ENCODE peak calls at places on chromosomes 7 and 10, in six cellular contexts. U is naive thymus-derived CD4-positive, alpha-beta T cell; S is CD4-positive, alpha-beta T cell; X is ovary; P is cardiac muscle cell; C is colonic mucosa. E is an unnamed sample.

GRCh38 chr7:66403562-66403961 is 198.4 kb downstream of the TPST1 start:
- DNase-seq in U (no peak), P (no peak), S (no peak), C (no peak), X (no peak), E (no peak)

GRCh38 chr7:137878333-137878961 is 31.7 kb upstream of the DGKI start:
- DNase-seq in U (no peak), C (peak), P (peak), S (no peak), X (no peak), E (no peak)

GRCh38 chr10:125123363-125124113 is 36.8 kb downstream of the CTBP2 start:
- DNase-seq in P (peak), C (peak), X (peak), S (no peak), U (no peak), E (peak)

GRCh38 chr7:154231732-154232131 is 179.5 kb downstream of the DPP6 start:
- DNase-seq in C (no peak), S (no peak), X (no peak), U (no peak), P (no peak), E (no peak)

GRCh38 chr10:62992145-62992721 is 140.9 kb upstream of the NRBF2 start:
- DNase-seq in S (no peak), C (no peak), X (no peak), P (peak), U (no peak), E (peak)

GRCh38 chr10:77355844-77356243 is 281.8 kb downstream of the KCNMA1 start:
- DNase-seq in P (peak), X (no peak), C (no peak), S (no peak), U (no peak), E (peak)

GRCh38 chr7:23615331-23615730 is 18.1 kb downstream of the CCDC126 start:
- DNase-seq in P (peak), C (no peak), U (no peak), X (peak), S (no peak), E (no peak)

GRCh38 chr10:79149662-79150443 is 81.1 kb downstream of the ZMIZ1 start:
- DNase-seq in X (peak), C (peak), P (peak), S (peak), U (peak), E (no peak)

GRCh38 chr7:85023066-85023687 is 163.7 kb downstream of the SEMA3D start:
- DNase-seq in X (no peak), C (peak), S (no peak), P (peak), U (peak), E (no peak)

DNA sequence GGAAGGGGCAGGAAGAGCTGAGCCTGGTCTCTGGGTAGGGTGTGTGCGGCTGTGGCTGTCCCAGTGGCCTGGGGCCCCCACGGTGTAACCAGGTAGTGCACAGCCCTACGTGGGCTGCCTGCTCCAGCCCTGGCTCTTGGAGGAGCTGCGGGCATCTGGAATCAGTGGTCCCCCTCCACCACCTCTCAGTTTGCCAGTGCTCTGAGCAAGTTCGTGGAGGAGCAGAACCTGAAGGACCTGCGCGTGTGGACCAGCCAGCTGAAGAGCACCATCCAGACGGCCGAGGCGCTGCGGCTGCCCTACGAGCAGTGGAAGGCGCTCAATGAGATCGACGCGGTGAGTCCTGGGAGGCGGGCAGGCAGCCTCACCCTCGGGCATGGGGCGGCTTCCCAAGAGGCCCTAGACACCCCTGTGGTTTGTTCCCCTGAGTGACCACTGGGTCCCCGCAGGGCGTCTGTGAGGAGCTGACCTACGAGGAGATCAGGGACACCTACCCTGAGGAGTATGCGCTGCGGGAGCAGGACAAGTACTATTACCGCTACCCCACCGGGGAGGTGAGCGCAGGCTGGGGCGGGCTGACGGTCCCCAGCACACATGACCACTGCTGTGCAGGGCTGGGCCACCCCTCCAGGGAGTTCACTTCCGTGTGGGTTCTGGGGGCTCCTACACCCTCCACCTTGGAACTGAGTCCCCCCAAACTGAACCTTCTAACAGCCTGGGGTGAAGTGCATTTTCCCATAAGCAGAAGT is 18.6 kb downstream of the PFKFB3 start:
- DNase-seq in U (no peak), S (no peak), X (no peak), C (no peak), P (no peak), E (no peak)
- H3K27ac ChIP-seq in U (no peak), S (no peak), X (no peak), C (no peak), P (peak), E (no peak)

GRCh38 chr7:109699661-109700060 is 1130.0 kb downstream of the DNAJB9 start:
- DNase-seq in U (no peak), X (no peak), C (no peak), S (no peak), P (no peak), E (no peak)
- H3K27ac ChIP-seq in U (no peak), X (no peak), C (no peak), S (no peak), P (no peak), E (no peak)

GRCh38 chr7:26648429-26649015 is 215.9 kb downstream of the SKAP2 start:
- DNase-seq in X (no peak), S (no peak), U (no peak), P (peak), C (no peak), E (peak)

GRCh38 chr7:26653430-26653911 is 210.9 kb downstream of the SKAP2 start:
- DNase-seq in U (no peak), P (peak), S (no peak), C (peak), X (no peak), E (peak)

GRCh38 chr7:26650081-26650480 is 214.3 kb downstream of the SKAP2 start:
- DNase-seq in C (no peak), X (no peak), P (no peak), S (no peak), U (no peak), E (no peak)

GRCh38 chr7:26646666-26647065 is 217.7 kb downstream of the SKAP2 start:
- DNase-seq in X (no peak), P (peak), C (no peak), S (no peak), U (no peak), E (no peak)

GRCh38 chr7:26649388-26649787 is 215.0 kb downstream of the SKAP2 start:
- DNase-seq in P (no peak), X (no peak), C (no peak), U (no peak), S (no peak), E (no peak)
- H3K27ac ChIP-seq in P (no peak), X (no peak), C (no peak), U (no peak), S (no peak), E (no peak)

DNA sequence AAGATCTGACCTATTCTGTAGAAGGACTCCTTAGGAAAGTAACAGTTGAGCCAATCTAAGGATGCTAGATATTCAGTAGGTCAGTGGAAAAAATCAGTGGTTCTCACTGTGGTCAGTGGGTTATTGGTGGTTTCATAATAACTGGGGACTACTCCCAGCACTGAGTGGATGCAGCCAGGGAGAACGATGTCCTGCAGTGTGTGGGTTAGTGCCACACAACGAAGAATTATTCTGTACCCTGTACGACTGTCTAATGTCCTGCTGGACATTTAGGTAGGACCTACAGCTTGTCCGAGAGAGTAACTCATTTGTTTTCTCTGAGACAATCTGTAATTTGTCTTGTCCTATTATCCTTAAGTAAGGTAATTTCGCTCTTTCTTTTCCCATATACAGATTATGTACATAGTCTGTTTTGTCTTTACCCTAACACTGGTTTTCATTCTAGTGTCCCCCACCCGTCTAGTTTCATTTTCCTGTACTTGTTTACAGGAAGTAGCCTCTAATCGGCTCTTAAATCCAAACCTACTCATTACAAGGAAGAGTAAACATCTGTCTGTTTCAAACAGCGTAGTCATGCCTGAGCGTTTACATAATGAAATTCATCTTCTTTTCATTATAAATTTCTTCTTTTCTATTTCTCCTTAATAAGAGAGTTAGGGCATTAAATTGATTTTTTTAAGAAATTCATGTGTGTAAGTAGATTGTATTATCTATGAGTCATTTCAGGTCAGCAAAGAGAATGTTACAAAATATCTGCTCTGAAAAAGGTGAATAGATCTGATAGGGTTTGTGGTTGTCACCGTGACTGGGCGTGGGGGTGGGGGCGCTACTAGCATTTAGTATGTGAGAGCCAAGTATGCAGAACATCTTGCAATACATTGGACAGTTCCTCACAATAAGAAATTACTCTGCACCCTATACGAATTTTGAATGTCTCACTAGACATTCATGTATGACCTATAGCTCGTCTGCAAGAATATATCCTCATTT is 8.3 kb upstream of the ZC3HAV1L start:
- DNase-seq in X (no peak), S (peak), C (peak), P (no peak), U (peak), E (no peak)
- H3K27ac ChIP-seq in X (no peak), S (peak), C (no peak), P (no peak), U (peak), E (no peak)